ENCODE peak calls at places on chromosomes 1 and 21, in ten cellular contexts. K, D, Z, E, U, W, F, H, A and Q are unnamed samples.
A peak's percentile ranks its signal among the peaks of the same experiment; 100 is the strongest.

GRCh38 chr1:56437959-56438358 is 141.4 kb downstream of the PLPP3 start:
- DNase-seq in F (no peak), A (peak; percentile 38), W (no peak), H (no peak), K (no peak), E (no peak), D (peak; percentile 50), Z (no peak), U (no peak), Q (no peak)

GRCh38 chr1:212967767-212968166 is 17.4 kb downstream of the VASH2 start:
- DNase-seq in U (peak; percentile 86), E (no peak), H (no peak), W (peak; percentile 3), K (peak; percentile 2), A (peak; percentile 64), Z (no peak), F (no peak), D (peak; percentile 72), Q (peak; percentile 51)

GRCh38 chr1:204128964-204129896 is 22.6 kb downstream of the ETNK2 start:
- DNase-seq in H (peak; percentile 56), D (peak; percentile 55), A (peak; percentile 61), Z (peak; percentile 68), F (peak; percentile 84), W (peak; percentile 62), K (peak; percentile 58), E (peak; percentile 54), U (peak; percentile 98), Q (peak; percentile 49)

GRCh38 chr1:38285807-38286530 is 239.4 kb upstream of the POU3F1 start:
- DNase-seq in A (no peak), E (no peak), K (no peak), H (no peak), D (no peak), W (no peak), Z (no peak), F (no peak), U (peak; percentile 76), Q (no peak)

GRCh38 chr1:190138266-190138665 is 339.4 kb downstream of the BRINP3 start:
- DNase-seq in H (no peak), U (no peak), A (peak; percentile 24), Z (no peak), W (no peak), K (no peak), D (no peak), E (no peak), F (no peak), Q (no peak)

GRCh38 chr1:154926201-154926600 is 10.3 kb downstream of the PMVK start:
- DNase-seq in F (no peak), U (no peak), Z (no peak), A (no peak), H (no peak), D (no peak), E (no peak), K (no peak), W (no peak), Q (no peak)

GRCh38 chr1:226603030-226603960 is 54.7 kb downstream of the STUM start:
- DNase-seq in F (peak; percentile 83), A (peak; percentile 48), K (peak; percentile 69), Z (peak; percentile 61), W (no peak), E (no peak), U (no peak), D (peak; percentile 90), H (peak; percentile 67), Q (peak; percentile 79)

GRCh38 chr1:218880484-218881060 is 293.1 kb upstream of the LYPLAL1 start:
- DNase-seq in H (no peak), D (no peak), U (no peak), Z (no peak), W (no peak), K (no peak), E (no peak), F (no peak), A (no peak), Q (no peak)

GRCh38 chr1:151443846-151444790 is 15.2 kb downstream of the POGZ start:
- DNase-seq in F (no peak), K (no peak), A (peak; percentile 86), Z (no peak), H (peak; percentile 53), E (peak; percentile 66), W (peak; percentile 56), U (peak; percentile 66), D (peak; percentile 85), Q (peak; percentile 74)

GRCh38 chr1:40855513-40855912 is 6.7 kb downstream of the CITED4 start:
- DNase-seq in E (no peak), F (no peak), K (no peak), Z (no peak), D (no peak), U (peak; percentile 69), W (no peak), A (no peak), H (no peak), Q (no peak)

GRCh38 chr1:32465541-32466002 is 700 bp downstream of the ZBTB8B start:
- DNase-seq in Z (no peak), U (no peak), H (no peak), K (no peak), E (no peak), W (no peak), D (no peak), A (no peak), F (peak; percentile 27), Q (no peak)

GRCh38 chr1:224696891-224697765 is 81.0 kb downstream of the CNIH3 start:
- DNase-seq in K (no peak), H (no peak), E (no peak), W (no peak), A (peak; percentile 81), Z (no peak), D (peak; percentile 87), F (no peak), U (no peak), Q (peak; percentile 23)

GRCh38 chr1:168623838-168624237 is 47.4 kb downstream of the XCL1 start:
- DNase-seq in E (no peak), H (no peak), K (no peak), W (no peak), Z (no peak), F (no peak), U (no peak), D (peak; percentile 29), A (no peak), Q (no peak)

GRCh38 chr21:45032977-45033705 is 41.2 kb upstream of the ADARB1 start:
- DNase-seq in W (no peak), U (peak; percentile 72), Z (no peak), E (no peak), D (no peak), F (peak; percentile 87), A (no peak), K (peak; percentile 17), H (no peak), Q (no peak)

GRCh38 chr1:61174060-61174788 is 91.9 kb downstream of the NFIA start:
- DNase-seq in E (no peak), K (peak; percentile 47), A (no peak), W (no peak), F (no peak), U (no peak), D (no peak), Z (no peak), H (no peak), Q (no peak)

GRCh38 chr1:185044981-185045792 is at the start of gene RNF2:
- DNase-seq in A (peak; percentile 71), Z (peak; percentile 86), W (peak; percentile 80), K (peak; percentile 78), F (peak; percentile 86), E (peak; percentile 74), D (peak; percentile 67), H (peak; percentile 82), U (peak; percentile 93), Q (peak; percentile 71)

GRCh38 chr1:8094481-8095241 is 68.6 kb upstream of the ERRFI1 start:
- DNase-seq in W (no peak), D (peak; percentile 96), K (no peak), A (peak; percentile 90), U (no peak), E (no peak), F (no peak), Z (no peak), H (no peak), Q (peak; percentile 32)

GRCh38 chr1:229410370-229410691 is 23.6 kb downstream of the ACTA1 start:
- DNase-seq in W (no peak), A (no peak), F (no peak), U (no peak), H (no peak), D (no peak), K (no peak), Z (no peak), E (no peak), Q (no peak)

GRCh38 chr21:20971296-20971921 is 26.8 kb upstream of the NCAM2 start:
- DNase-seq in Z (no peak), H (peak; percentile 85), E (no peak), W (peak; percentile 35), D (peak; percentile 64), K (peak; percentile 80), A (peak; percentile 60), F (no peak), U (peak; percentile 52), Q (peak; percentile 56)